ENCODE peak calls at places on chromosome 19, in five cellular contexts. E is BE2C, N is PC-3, T is type B pancreatic cell, P is upper lobe of left lung. L is an unnamed sample.

GRCh38 chr19:10006335-10006708 is 4.0 kb downstream of the COL5A3 start:
- DNase-seq in P (peak), E (no peak), T (no peak), N (no peak), L (no peak)

GRCh38 chr19:5713228-5713627 is 6.7 kb downstream of the LONP1 start:
- DNase-seq in T (no peak), E (no peak), N (no peak), P (no peak), L (no peak)

GRCh38 chr19:55654323-55654832 is 457 bp upstream of the U2AF2 start:
- DNase-seq in P (no peak), E (peak), N (peak), T (peak), L (peak)

GRCh38 chr19:45645631-45646344 is 6.6 kb upstream of the EML2 start:
- DNase-seq in T (peak), N (peak), E (peak), P (no peak), L (peak)

GRCh38 chr19:35474104-35474503 is 16.2 kb downstream of the KRTDAP start:
- DNase-seq in E (no peak), N (no peak), T (no peak), P (no peak), L (no peak)

GRCh38 chr19:1045247-1045603 is 5.3 kb downstream of the ABCA7 start:
- DNase-seq in N (peak), E (peak), P (peak), T (no peak), L (peak)

GRCh38 chr19:58350001-58350801 is 3.1 kb downstream of the A1BG start:
- DNase-seq in E (no peak), N (no peak), P (peak), T (no peak), L (no peak)

GRCh38 chr19:10338940-10339339 is 484 bp downstream of the ICAM3 start:
- DNase-seq in P (no peak), N (no peak), T (no peak), E (no peak), L (no peak)

GRCh38 chr19:33430674-33431277 is 57.3 kb downstream of the CEBPG start:
- DNase-seq in N (peak), E (peak), P (peak), T (no peak), L (peak)

GRCh38 chr19:13978306-13978705 is 26.0 kb downstream of the DCAF15 start:
- DNase-seq in T (peak), N (no peak), E (peak), P (peak), L (no peak)

GRCh38 chr19:21483589-21484170 is 21.7 kb upstream of the ZNF429 start:
- DNase-seq in N (no peak), E (peak), P (peak), T (no peak), L (peak)

GRCh38 chr19:44749318-44749717 is 810 bp downstream of the BCL3 start:
- DNase-seq in E (no peak), P (no peak), T (no peak), N (no peak), L (no peak)

GRCh38 chr19:32373614-32374295 is 28.3 kb downstream of the ZNF507 start:
- DNase-seq in T (no peak), P (no peak), E (no peak), N (peak), L (peak)

GRCh38 chr19:29397748-29398147 is 128.0 kb upstream of the VSTM2B start:
- DNase-seq in N (no peak), P (no peak), E (no peak), T (no peak), L (no peak)

GRCh38 chr19:9914315-9915207 is 21.8 kb downstream of the OLFM2 start:
- DNase-seq in E (peak), P (peak), N (peak), T (peak), L (peak)

GRCh38 chr19:16604615-16605014 is 23.4 kb downstream of the MED26 start:
- DNase-seq in P (no peak), N (no peak), T (no peak), E (no peak), L (no peak)

GRCh38 chr19:46745521-46746280 is at the start of gene FKRP:
- DNase-seq in T (no peak), E (no peak), P (peak), N (no peak), L (no peak)

GRCh38 chr19:10011974-10012373 is 1.3 kb upstream of the RDH8 start:
- DNase-seq in T (no peak), N (no peak), E (no peak), P (no peak), L (no peak)

GRCh38 chr19:10332158-10332964 is 968 bp downstream of the RAVER1 start:
- DNase-seq in T (no peak), N (no peak), E (no peak), P (no peak), L (no peak)

GRCh38 chr19:39264306-39265290 is 3.6 kb upstream of the IFNL2 start:
- DNase-seq in E (peak), N (no peak), T (no peak), P (peak), L (no peak)

GRCh38 chr19:18894254-18895037 is 1.5 kb downstream of the CERS1 start:
- DNase-seq in T (no peak), P (no peak), N (no peak), E (peak), L (peak)

GRCh38 chr19:29715695-29716581 is 877 bp upstream of the C19orf12 start:
- DNase-seq in E (no peak), P (no peak), T (no peak), N (peak), L (no peak)

GRCh38 chr19:5955638-5955935 is 22.4 kb downstream of the RANBP3 start:
- DNase-seq in N (no peak), E (no peak), P (no peak), T (no peak), L (no peak)

GRCh38 chr19:54310543-54310942 is 2.4 kb downstream of the LILRA5 start:
- DNase-seq in T (peak), N (no peak), E (no peak), P (no peak), L (no peak)

GRCh38 chr19:40805258-40805868 is 6.4 kb downstream of the EGLN2 start:
- DNase-seq in T (no peak), P (no peak), N (no peak), E (no peak), L (no peak)

GRCh38 chr19:40803857-40804782 is 5.1 kb downstream of the EGLN2 start:
- DNase-seq in E (no peak), N (peak), P (no peak), T (no peak), L (no peak)

GRCh38 chr19:40803170-40803856 is 4.3 kb downstream of the EGLN2 start:
- DNase-seq in E (no peak), P (no peak), T (no peak), N (no peak), L (no peak)

GRCh38 chr19:40806385-40807146 is 7.6 kb downstream of the EGLN2 start:
- DNase-seq in T (peak), P (peak), E (peak), N (no peak), L (peak)

GRCh38 chr19:40804783-40805242 is 5.8 kb downstream of the EGLN2 start:
- DNase-seq in E (no peak), N (no peak), T (no peak), P (no peak), L (no peak)
- TF ChIP-seq CTCF in E (peak), N (peak), T (no peak), P (no peak), L (peak)

GRCh38 chr19:15155296-15155695 is 45.5 kb downstream of the NOTCH3 start:
- DNase-seq in T (no peak), N (no peak), P (no peak), E (no peak), L (no peak)

GRCh38 chr19:15156391-15156790 is 44.4 kb downstream of the NOTCH3 start:
- DNase-seq in T (no peak), E (no peak), P (no peak), N (no peak), L (no peak)

GRCh38 chr19:15159251-15159650 is 41.5 kb downstream of the NOTCH3 start:
- DNase-seq in P (no peak), E (no peak), T (no peak), N (peak), L (no peak)

GRCh38 chr19:15149704-15150103 is 42.5 kb downstream of the SYDE1 start:
- DNase-seq in P (no peak), T (no peak), N (no peak), E (no peak), L (no peak)

GRCh38 chr19:15154002-15154612 is 46.7 kb downstream of the NOTCH3 start:
- DNase-seq in E (peak), P (no peak), T (no peak), N (peak), L (peak)
- TF ChIP-seq CTCF in E (peak), P (peak), T (peak), N (peak), L (peak)

DNA sequence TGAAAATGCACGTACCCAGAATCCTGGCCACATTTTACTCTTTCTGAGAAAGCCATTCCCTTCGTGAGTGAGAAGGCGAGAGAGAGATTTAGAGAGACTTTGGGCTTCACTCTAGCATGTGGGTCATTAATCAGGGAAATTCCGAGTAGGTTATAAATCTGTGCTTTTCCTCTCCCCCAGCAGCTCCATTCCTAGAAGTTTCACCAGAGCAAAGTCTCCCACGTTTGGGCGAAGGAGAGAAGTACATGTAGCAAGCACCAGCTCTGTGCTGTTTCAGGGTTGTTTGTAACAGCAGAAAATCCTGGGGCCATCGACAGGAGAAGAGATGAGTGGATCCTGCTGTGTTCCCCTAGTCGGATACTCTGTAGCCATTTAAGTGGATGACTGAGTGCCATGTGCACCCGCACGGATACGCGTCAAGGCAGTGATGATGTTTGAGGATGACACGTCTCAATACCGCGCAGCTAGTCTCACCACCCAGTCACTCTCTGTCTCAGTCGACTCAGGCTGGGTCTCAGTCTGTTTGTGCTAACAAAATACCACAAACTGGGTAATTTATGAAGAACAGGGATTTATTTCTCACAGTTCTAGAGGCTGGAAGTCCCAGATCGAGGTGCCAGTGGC is 131.9 kb upstream of the PEG3 start:
- DNase-seq in N (no peak), T (no peak), E (no peak), P (no peak), L (no peak)
- TF ChIP-seq CTCF in N (no peak), T (no peak), E (no peak), P (no peak), L (no peak)

DNA sequence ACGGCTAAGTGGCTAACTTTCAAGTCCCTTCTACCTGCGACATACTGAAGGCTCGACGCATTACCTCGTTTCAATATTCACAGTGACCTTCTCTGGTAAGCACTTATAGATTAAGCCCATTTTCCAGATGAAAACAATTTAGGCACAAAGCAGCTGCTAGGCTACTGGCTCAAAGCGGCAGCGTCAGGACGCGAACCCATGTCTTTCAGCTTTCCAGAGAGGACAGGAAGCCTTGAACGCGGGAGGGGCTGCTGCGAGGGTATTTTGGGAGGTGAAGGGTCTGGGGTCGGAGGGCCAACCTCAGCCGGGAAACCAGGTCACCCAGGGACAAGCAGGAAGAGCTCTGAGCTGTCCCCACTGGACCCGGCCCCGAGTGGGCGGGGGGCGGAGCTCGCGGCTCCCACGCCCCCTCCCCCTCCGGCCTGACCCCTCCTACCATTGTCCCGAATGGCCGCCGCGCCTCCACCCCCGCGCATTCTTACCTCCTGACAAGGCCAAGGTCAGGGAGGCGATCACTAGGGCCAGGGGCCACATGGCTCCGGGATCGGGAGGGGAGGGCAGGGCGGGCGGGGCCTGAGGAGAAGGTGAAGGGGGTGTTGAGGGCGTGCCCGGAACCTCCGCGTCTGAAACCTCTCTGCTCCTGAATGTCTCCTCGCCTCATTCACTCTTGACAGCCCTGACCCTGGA is at the start of gene KLK13:
- DNase-seq in P (peak), N (no peak), E (no peak), T (no peak), L (no peak)
- TF ChIP-seq CTCF in P (no peak), N (no peak), E (no peak), T (no peak), L (no peak)

DNA sequence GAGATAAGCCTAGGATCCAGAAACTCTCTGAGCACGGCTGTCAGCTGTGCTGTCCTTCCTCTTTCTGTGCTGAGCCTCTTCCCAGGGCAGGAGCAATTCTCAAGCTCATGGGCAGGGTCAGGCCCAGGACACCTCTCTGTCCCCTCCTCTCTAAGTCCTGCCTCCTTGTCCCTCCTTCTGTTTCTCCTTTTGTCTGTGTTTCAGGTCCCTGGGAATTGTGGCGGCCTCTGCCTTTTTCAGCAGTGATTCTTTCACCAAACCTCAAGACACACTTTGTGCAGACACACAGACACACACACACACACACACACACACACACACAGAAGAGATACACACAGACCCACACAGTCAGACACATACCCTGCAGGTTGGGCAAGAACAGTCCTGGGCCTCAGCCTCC is at the start of gene PSG1:
- DNase-seq in P (no peak), E (no peak), T (no peak), N (no peak), L (no peak)
- TF ChIP-seq CTCF in P (no peak), E (no peak), T (no peak), N (no peak), L (no peak)

GRCh38 chr19:11558881-11559828 is at the start of gene ELOF1:
- DNase-seq in T (peak), E (peak), N (peak), P (peak), L (peak)
- TF ChIP-seq CTCF in T (peak), E (no peak), N (peak), P (no peak), L (peak)

L was measured in HFFc6.